ENCODE peak calls at places on chromosomes 6 and 20, in ten cellular contexts. A is A549, E is ovary, C is tibial nerve, T is sigmoid colon, J is transverse colon, S is GM12878, R is SK-N-SH, K is K562, D is H1. U is an unnamed sample. For H3K4me1, the result is how much of the 10 kb centered on the place peaks cover.

GRCh38 chr20:16617056-16617455 is 43.8 kb upstream of the KIF16B start:
- DNase-seq in R (no peak), J (no peak), C (no peak), T (no peak), A (no peak), E (no peak), D (no peak), S (no peak), K (no peak), U (no peak)

GRCh38 chr6:118618676-118619377 is 32.6 kb downstream of the CEP85L start:
- DNase-seq in T (peak), D (peak), K (peak), J (peak), E (peak), S (no peak), R (peak), A (peak), C (peak), U (peak)

GRCh38 chr20:32336918-32337347 is 21.2 kb upstream of the ASXL1 start:
- DNase-seq in E (no peak), J (no peak), R (peak), A (peak), D (no peak), S (no peak), T (no peak), K (peak), C (no peak), U (no peak)

GRCh38 chr6:5645275-5645674 is 361.4 kb downstream of the NRN1 start:
- DNase-seq in J (no peak), E (no peak), R (peak), T (no peak), A (no peak), D (no peak), K (no peak), S (no peak), C (no peak), U (no peak)

GRCh38 chr6:36442083-36442670 is 477 bp downstream of the PXT1 start:
- DNase-seq in K (no peak), C (no peak), J (peak), A (no peak), S (no peak), E (no peak), R (no peak), D (no peak), T (no peak), U (no peak)

GRCh38 chr6:103047567-103047966 is 1654.1 kb downstream of the GRIK2 start:
- DNase-seq in D (no peak), K (no peak), E (no peak), J (no peak), S (no peak), A (no peak), C (no peak), R (no peak), T (no peak), U (no peak)

GRCh38 chr20:64211874-64212658 is 43.5 kb upstream of the PCMTD2 start:
- DNase-seq in C (no peak), R (no peak), J (no peak), T (no peak), A (no peak), D (no peak), E (no peak), S (no peak), K (no peak), U (no peak)

GRCh38 chr6:135753196-135753595 is 98.3 kb upstream of the PDE7B start:
- DNase-seq in J (no peak), C (no peak), R (no peak), S (no peak), K (no peak), E (no peak), D (no peak), T (no peak), A (no peak), U (no peak)

GRCh38 chr6:81328700-81329099 is 423.8 kb downstream of the TENT5A start:
- DNase-seq in E (no peak), D (no peak), S (no peak), C (no peak), K (no peak), T (no peak), A (no peak), R (no peak), J (no peak), U (no peak)

GRCh38 chr6:143806282-143807102 is 36.6 kb upstream of the LTV1 start:
- DNase-seq in D (no peak), K (peak), J (no peak), S (no peak), E (no peak), R (no peak), A (no peak), C (no peak), T (no peak), U (no peak)

GRCh38 chr20:16128538-16129106 is 444.6 kb downstream of the KIF16B start:
- DNase-seq in S (no peak), R (no peak), D (no peak), A (no peak), C (no peak), J (no peak), K (no peak), E (no peak), T (no peak), U (no peak)

GRCh38 chr6:77019081-77019480 is 444.2 kb downstream of the HTR1B start:
- DNase-seq in R (no peak), E (no peak), J (no peak), S (no peak), T (no peak), D (no peak), K (no peak), C (no peak), A (no peak), U (no peak)

GRCh38 chr6:36863670-36864540 is 10.7 kb downstream of the PPIL1 start:
- DNase-seq in C (no peak), T (no peak), S (no peak), D (no peak), E (no peak), A (no peak), K (no peak), R (no peak), J (no peak), U (no peak)

GRCh38 chr20:44861547-44862006 is 23.9 kb upstream of the YWHAB start:
- DNase-seq in C (no peak), D (peak), A (no peak), J (no peak), S (no peak), K (no peak), R (no peak), T (peak), E (peak), U (peak)

GRCh38 chr6:38209291-38209865 is 389.9 kb downstream of the ZFAND3 start:
- DNase-seq in R (no peak), K (no peak), S (no peak), D (no peak), J (no peak), E (no peak), T (no peak), A (no peak), C (no peak), U (no peak)

GRCh38 chr6:120899932-120900331 is 434.3 kb downstream of the TBC1D32 start:
- DNase-seq in E (no peak), A (no peak), T (no peak), S (no peak), C (no peak), J (no peak), D (no peak), K (no peak), R (no peak), U (no peak)

GRCh38 chr6:108578166-108578565 is 17.4 kb downstream of the FOXO3 start:
- DNase-seq in J (no peak), S (no peak), D (no peak), R (no peak), T (no peak), A (no peak), C (no peak), E (no peak), K (no peak), U (no peak)

GRCh38 chr6:108575905-108576494 is 15.3 kb downstream of the FOXO3 start:
- DNase-seq in D (no peak), A (no peak), K (peak), C (no peak), J (no peak), E (no peak), R (no peak), S (no peak), T (no peak), U (no peak)

GRCh38 chr6:108574457-108575149 is 13.9 kb downstream of the FOXO3 start:
- DNase-seq in K (no peak), D (no peak), J (no peak), C (no peak), T (no peak), S (no peak), A (no peak), E (no peak), R (peak), U (no peak)

GRCh38 chr6:108578595-108579038 is 17.9 kb downstream of the FOXO3 start:
- DNase-seq in S (no peak), D (no peak), K (peak), A (no peak), R (no peak), J (no peak), E (no peak), C (no peak), T (no peak), U (no peak)

GRCh38 chr6:108576724-108577123 is 16.0 kb downstream of the FOXO3 start:
- DNase-seq in K (no peak), D (no peak), J (no peak), E (no peak), R (no peak), T (no peak), A (no peak), S (no peak), C (no peak), U (no peak)
- H3K4me1 ChIP-seq in K (half or more), D (under half), J (half or more), E (under half), R (under half), T (half or more), A (under half), S (under half), C (half or more), U (half or more)

DNA sequence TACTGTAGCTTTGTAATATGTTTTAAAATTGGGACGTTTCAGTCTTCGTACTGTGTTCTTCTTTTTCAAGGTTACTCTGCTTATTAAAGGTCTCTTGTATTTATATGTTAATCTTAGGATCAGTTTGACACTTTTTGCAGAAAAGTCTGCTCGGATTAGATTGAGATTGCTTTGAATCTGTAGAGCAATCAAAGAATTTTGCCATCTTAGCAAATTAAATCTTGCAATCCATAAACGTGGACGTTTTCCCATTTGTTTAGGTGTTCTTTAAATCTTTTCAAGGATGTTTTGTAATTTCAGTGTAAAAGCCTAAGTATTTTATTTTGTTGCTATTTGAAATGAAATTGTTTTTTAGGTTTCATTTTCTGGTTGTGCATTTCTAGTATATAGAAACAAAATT is 78.0 kb upstream of the GTSF1L start:
- DNase-seq in A (no peak), R (no peak), D (no peak), S (no peak), C (no peak), K (no peak), T (no peak), E (no peak), J (no peak), U (no peak)
- H3K4me3 ChIP-seq in A (no peak), R (no peak), D (no peak), S (no peak), C (no peak), K (no peak), T (no peak), E (no peak), J (no peak), U (no peak)

DNA sequence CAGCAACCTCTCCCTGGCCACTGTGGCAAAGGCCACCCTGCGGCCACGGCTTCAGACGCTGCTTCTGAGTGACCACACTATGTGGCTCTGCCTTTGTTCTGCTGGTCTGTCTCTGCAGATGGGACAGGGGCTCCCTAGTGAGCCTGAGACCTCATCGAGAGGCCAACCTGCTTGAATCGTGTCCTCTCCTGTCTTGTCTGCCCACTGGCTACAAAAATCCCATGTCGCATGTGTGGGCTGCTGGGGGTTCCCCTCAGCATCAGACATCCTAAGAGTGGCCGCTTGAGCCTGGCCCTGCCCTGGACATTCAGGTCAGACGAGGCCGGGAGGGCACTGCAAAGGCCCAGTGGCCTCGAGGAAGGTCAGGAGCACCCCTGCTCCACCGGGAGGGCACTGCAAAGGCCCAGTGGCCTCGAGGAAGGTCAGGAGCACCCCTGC is 222.9 kb downstream of the DLL1 start:
- DNase-seq in J (peak), C (no peak), D (no peak), S (no peak), K (no peak), R (no peak), T (peak), E (peak), A (no peak), U (peak)
- TF ChIP-seq EP300 in J (no peak), C (no peak), D (no peak), S (no peak), K (no peak), R (no peak), T (no peak), E (no peak), A (no peak), U (no peak)

GRCh38 chr6:32854376-32855178 is 585 bp downstream of the PSMB9 start:
- DNase-seq in C (no peak), S (no peak), T (peak), J (peak), R (peak), K (no peak), E (peak), D (no peak), A (no peak), U (peak)

GRCh38 chr6:32852018-32852843 is 1.3 kb downstream of the TAP1 start:
- DNase-seq in T (peak), S (no peak), J (peak), R (no peak), E (peak), D (no peak), C (no peak), A (no peak), K (no peak), U (peak)

GRCh38 chr6:32852844-32853540 is 512 bp downstream of the TAP1 start:
- DNase-seq in R (peak), J (peak), D (peak), C (no peak), A (peak), K (no peak), S (no peak), T (peak), E (peak), U (peak)

GRCh38 chr6:32855467-32856174 is 1.6 kb downstream of the PSMB9 start:
- DNase-seq in E (no peak), T (no peak), A (no peak), D (no peak), C (no peak), R (no peak), J (no peak), K (no peak), S (no peak), U (no peak)

DNA sequence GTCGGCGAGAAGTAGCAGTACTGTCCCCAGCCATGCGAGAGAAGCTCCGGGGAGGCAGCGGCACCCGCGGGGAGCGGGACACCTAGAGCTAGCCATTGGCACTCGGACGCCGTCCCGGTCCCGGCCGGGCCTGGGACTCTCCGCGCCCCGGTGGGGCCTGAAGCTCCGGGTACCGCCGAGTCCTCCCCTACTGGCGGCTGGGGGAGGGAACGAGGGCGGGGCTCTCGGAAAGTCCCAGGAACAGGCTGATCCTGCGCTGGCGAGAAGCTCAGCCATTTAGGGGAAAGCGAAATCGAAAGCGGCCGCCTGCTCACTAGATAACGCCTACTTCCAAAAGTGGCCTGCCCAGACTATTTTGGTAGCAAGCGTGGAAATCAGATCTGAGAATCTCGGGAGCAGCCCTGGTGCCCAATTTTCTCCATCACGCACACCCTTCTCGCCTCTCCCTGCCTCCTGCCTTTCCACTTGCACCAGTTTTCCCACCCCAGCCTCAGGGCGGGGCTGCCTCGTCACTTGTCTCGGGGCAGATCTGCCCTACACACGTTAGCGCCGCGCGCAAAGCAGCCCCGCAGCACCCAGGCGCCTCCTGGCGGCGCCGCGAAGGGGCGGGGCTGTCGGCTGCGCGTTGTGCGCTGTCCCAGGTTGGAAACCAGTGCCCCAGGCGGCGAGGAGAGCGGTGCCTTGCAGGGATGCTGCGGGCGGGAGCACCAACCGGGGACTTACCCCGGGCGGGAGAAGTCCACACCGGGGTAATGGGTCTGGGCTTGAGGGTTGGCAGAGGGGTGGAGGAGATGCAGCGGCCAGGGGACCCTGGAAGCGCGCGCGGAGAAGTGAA is at the start of the genes PSMB9 and TAP1:
- DNase-seq in C (peak), K (peak), J (peak), S (peak), E (peak), A (peak), D (peak), T (peak), R (peak), U (peak)
- H3K4me1 ChIP-seq in C (under half), K (under half), J (under half), S (under half), E (under half), A (under half), D (under half), T (under half), R (under half), U (under half)

DNA sequence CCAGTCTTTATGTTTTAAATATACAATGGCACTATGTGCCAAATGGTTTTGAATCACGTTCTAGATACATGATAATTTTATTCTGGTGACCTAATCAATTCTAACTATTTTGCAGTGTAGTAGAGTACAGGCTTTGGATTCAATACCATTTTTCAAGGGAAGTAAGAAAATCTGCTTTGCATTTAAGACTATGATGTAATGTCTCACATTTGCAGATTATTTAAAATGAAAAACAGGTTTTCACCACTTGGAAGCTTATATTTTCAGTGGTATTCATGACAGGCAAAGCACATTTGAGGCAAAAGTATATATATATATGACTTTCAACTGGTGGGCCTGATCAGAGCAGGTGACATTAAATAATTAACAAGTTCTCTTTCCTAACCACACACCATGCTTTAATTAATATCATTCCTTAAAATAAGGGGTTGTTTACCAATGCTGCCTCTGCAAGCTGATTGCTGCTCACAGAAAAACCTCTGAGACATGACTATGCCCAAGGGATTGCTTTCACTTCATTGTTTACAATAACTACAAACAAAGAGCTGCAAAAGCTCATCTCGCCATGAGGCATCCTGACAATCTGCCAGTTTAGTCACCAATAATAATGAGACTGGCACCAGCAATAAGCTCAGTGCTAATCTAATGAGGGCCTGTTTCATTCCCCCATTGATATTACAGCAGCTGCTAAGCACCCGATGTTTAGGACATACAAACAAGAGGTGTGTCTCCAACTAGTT is 1176.0 kb upstream of the GJE1 start:
- DNase-seq in J (no peak), C (no peak), A (no peak), S (no peak), T (no peak), K (no peak), R (no peak), E (no peak), D (no peak), U (no peak)
- H3K4me3 ChIP-seq in J (no peak), C (no peak), A (no peak), S (no peak), T (no peak), K (no peak), R (no peak), E (no peak), D (no peak), U (no peak)

DNA sequence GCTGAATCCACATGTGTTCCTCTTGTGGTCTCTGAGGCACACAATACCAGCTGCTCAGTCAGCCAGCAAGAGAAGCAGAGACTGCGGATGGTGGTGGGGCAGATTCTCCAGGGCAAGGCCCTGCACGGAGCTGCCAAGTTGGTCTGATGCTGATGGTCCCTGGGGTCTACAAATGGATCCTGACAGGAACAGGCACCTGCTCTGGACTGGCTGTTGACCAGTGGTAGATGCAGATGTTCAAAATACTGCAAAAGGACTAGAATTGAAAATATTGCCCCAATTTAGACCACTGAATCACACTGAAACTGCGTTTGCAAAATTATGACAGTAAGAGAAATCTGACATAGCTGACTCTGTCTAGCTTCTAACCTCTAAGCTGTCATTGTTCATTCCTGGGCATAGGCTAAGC is 29.6 kb upstream of the TUBB2A start:
- DNase-seq in K (no peak), S (no peak), E (no peak), R (no peak), C (no peak), J (no peak), D (no peak), T (no peak), A (no peak), U (no peak)
- TF ChIP-seq EP300 in K (no peak), S (no peak), E (no peak), R (no peak), C (no peak), J (no peak), D (no peak), T (no peak), A (no peak), U (no peak)